ENCODE peak calls at places on chromosomes 13 and 19, in five cellular contexts. W, Q, A, B and H are unnamed samples.

GRCh38 chr13:42706286-42706685 is 75.1 kb upstream of the FAM216B start:
- DNase-seq in W (no peak), Q (no peak), A (no peak), B (no peak), H (no peak)

GRCh38 chr19:5522106-5522505 is 45.6 kb downstream of the TINCR start:
- DNase-seq in W (no peak), Q (no peak), A (no peak), B (no peak), H (no peak)

GRCh38 chr19:14138576-14139265 is 2.3 kb upstream of the ASF1B start:
- DNase-seq in W (peak; percentile 26), Q (peak; percentile 57), A (no peak), B (no peak), H (no peak)

GRCh38 chr19:12202250-12202649 is 39.4 kb downstream of the ZNF136 start:
- DNase-seq in W (no peak), Q (peak; percentile 24), A (peak; percentile 60), B (no peak), H (peak; percentile 46)

GRCh38 chr19:1416014-1416841 is 8.8 kb downstream of the DAZAP1 start:
- DNase-seq in W (no peak), Q (peak; percentile 69), A (no peak), B (no peak), H (no peak)

GRCh38 chr19:53374288-53374687 is 8.8 kb downstream of the ZNF525 start:
- DNase-seq in W (no peak), Q (no peak), A (no peak), B (no peak), H (no peak)

GRCh38 chr13:102369303-102369702 is 32.5 kb downstream of the FGF14 start:
- DNase-seq in W (no peak), Q (peak; percentile 2), A (no peak), B (no peak), H (no peak)

GRCh38 chr19:41807176-41807575 is 10.8 kb downstream of the CEACAM3 start:
- DNase-seq in W (no peak), Q (no peak), A (no peak), B (no peak), H (no peak)

GRCh38 chr19:34224996-34225658 is 29.2 kb upstream of the GARRE1 start:
- DNase-seq in W (no peak), Q (peak; percentile 51), A (no peak), B (no peak), H (no peak)

GRCh38 chr13:75806101-75806500 is 170.0 kb downstream of the LMO7 start:
- DNase-seq in W (no peak), Q (no peak), A (no peak), B (no peak), H (no peak)

GRCh38 chr19:56080669-56081401 is 40.3 kb downstream of the ZNF787 start:
- DNase-seq in W (no peak), Q (peak; percentile 85), A (peak; percentile 84), B (peak; percentile 60), H (peak; percentile 65)

GRCh38 chr13:95503662-95504061 is 48.9 kb upstream of the CLDN10 start:
- DNase-seq in W (no peak), Q (no peak), A (no peak), B (no peak), H (no peak)

GRCh38 chr19:9808855-9809646 is 9.8 kb downstream of the FBXL12 start:
- DNase-seq in W (no peak), Q (no peak), A (no peak), B (no peak), H (no peak)